ENCODE peak calls at places on chromosomes 4 and X, in eight cellular contexts. One of them, this sample, is unnamed.

GRCh38 chrX:124804962-124805361 is 458.6 kb downstream of the SH2D1A start:
- DNase-seq in cortex of kidney: no peak
- DNase-seq in COR-L47: no peak
- DNase-seq in MV-4-11: no peak
- DNase-seq in GM04503: no peak
- DNase-seq in Caco-2: no peak
- DNase-seq in RWPE2: no peak
- DNase-seq in HT1080: no peak
- DNase-seq in this sample: no peak

GRCh38 chrX:16822723-16823122 is 36.5 kb downstream of the TXLNG start:
- DNase-seq in cortex of kidney: no peak
- DNase-seq in COR-L47: no peak
- DNase-seq in MV-4-11: no peak
- DNase-seq in GM04503: peak
- DNase-seq in Caco-2: no peak
- DNase-seq in RWPE2: no peak
- DNase-seq in HT1080: peak
- DNase-seq in this sample: no peak

GRCh38 chr4:76745264-76745663 is 152.7 kb downstream of the SOWAHB start:
- DNase-seq in cortex of kidney: no peak
- DNase-seq in COR-L47: no peak
- DNase-seq in MV-4-11: peak
- DNase-seq in GM04503: no peak
- DNase-seq in Caco-2: no peak
- DNase-seq in RWPE2: no peak
- DNase-seq in HT1080: peak
- DNase-seq in this sample: no peak

GRCh38 chr4:146477054-146477453 is 44.7 kb downstream of the SLC10A7 start:
- DNase-seq in cortex of kidney: no peak
- DNase-seq in COR-L47: no peak
- DNase-seq in MV-4-11: no peak
- DNase-seq in GM04503: no peak
- DNase-seq in Caco-2: no peak
- DNase-seq in RWPE2: no peak
- DNase-seq in HT1080: no peak
- DNase-seq in this sample: no peak

GRCh38 chr4:95190751-95191436 is 357.9 kb downstream of the UNC5C start:
- DNase-seq in cortex of kidney: no peak
- DNase-seq in COR-L47: peak
- DNase-seq in MV-4-11: no peak
- DNase-seq in GM04503: no peak
- DNase-seq in Caco-2: no peak
- DNase-seq in RWPE2: no peak
- DNase-seq in HT1080: no peak
- DNase-seq in this sample: no peak

GRCh38 chr4:185128272-185129119 is 14.6 kb upstream of the SLC25A4 start:
- DNase-seq in cortex of kidney: peak
- DNase-seq in COR-L47: peak
- DNase-seq in MV-4-11: no peak
- DNase-seq in GM04503: no peak
- DNase-seq in Caco-2: peak
- DNase-seq in RWPE2: no peak
- DNase-seq in HT1080: no peak
- DNase-seq in this sample: no peak

GRCh38 chr4:23348789-23349498 is 540.9 kb downstream of the PPARGC1A start:
- DNase-seq in cortex of kidney: no peak
- DNase-seq in COR-L47: no peak
- DNase-seq in MV-4-11: no peak
- DNase-seq in GM04503: no peak
- DNase-seq in Caco-2: no peak
- DNase-seq in RWPE2: no peak
- DNase-seq in HT1080: no peak
- DNase-seq in this sample: no peak

GRCh38 chr4:138977525-138977924 is 38.1 kb upstream of the NOCT start:
- DNase-seq in cortex of kidney: no peak
- DNase-seq in COR-L47: no peak
- DNase-seq in MV-4-11: peak
- DNase-seq in GM04503: no peak
- DNase-seq in Caco-2: no peak
- DNase-seq in RWPE2: no peak
- DNase-seq in HT1080: no peak
- DNase-seq in this sample: no peak

GRCh38 chr4:188930822-188931221 is 791.6 kb downstream of the TRIML1 start:
- DNase-seq in cortex of kidney: no peak
- DNase-seq in COR-L47: no peak
- DNase-seq in MV-4-11: no peak
- DNase-seq in GM04503: no peak
- DNase-seq in Caco-2: peak
- DNase-seq in RWPE2: no peak
- DNase-seq in HT1080: no peak
- DNase-seq in this sample: no peak

This sample was measured in NB4.